ENCODE peak calls at places on chromosomes 5 and 9, in seven cellular contexts. K is mucosa of descending colon, F is astrocyte, L is HCT116, A is BJ, C is astrocyte of the spinal cord, Y is A673. I is an unnamed sample.

GRCh38 chr5:103428411-103428871 is 134.1 kb downstream of the NUDT12 start:
- DNase-seq in K (no peak), F (peak; percentile 81), L (no peak), A (peak; percentile 84), C (peak; percentile 94), Y (peak; percentile 70), I (no peak)

GRCh38 chr9:8552732-8553131 is 753.2 kb upstream of the DMAC1 start:
- DNase-seq in K (no peak), F (no peak), L (no peak), A (no peak), C (no peak), Y (no peak), I (no peak)

GRCh38 chr5:43038523-43038989 is 1.6 kb downstream of the ANXA2R start:
- DNase-seq in K (peak; percentile 40), F (peak; percentile 79), L (no peak), A (no peak), C (peak; percentile 90), Y (no peak), I (peak; percentile 71)

GRCh38 chr5:107658528-107658927 is 12.2 kb downstream of the EFNA5 start:
- DNase-seq in K (no peak), F (no peak), L (no peak), A (no peak), C (no peak), Y (no peak), I (no peak)

GRCh38 chr5:146947181-146947941 is 68.8 kb upstream of the PPP2R2B start:
- DNase-seq in K (no peak), F (no peak), L (peak; percentile 16), A (no peak), C (no peak), Y (peak; percentile 56), I (peak; percentile 7)

GRCh38 chr5:38856660-38857059 is 10.8 kb downstream of the OSMR start:
- DNase-seq in K (no peak), F (no peak), L (no peak), A (no peak), C (no peak), Y (no peak), I (no peak)

GRCh38 chr5:110900829-110901228 is 162.0 kb downstream of the SLC25A46 start:
- DNase-seq in K (no peak), F (peak; percentile 99), L (no peak), A (peak; percentile 49), C (peak; percentile 88), Y (no peak), I (no peak)

GRCh38 chr9:96400132-96400910 is 16.8 kb upstream of the SLC35D2 start:
- DNase-seq in K (no peak), F (no peak), L (no peak), A (no peak), C (no peak), Y (no peak), I (no peak)

GRCh38 chr9:137435980-137436760 is 5.0 kb downstream of the ENTPD8 start:
- DNase-seq in K (peak; percentile 88), F (peak; percentile 72), L (peak; percentile 57), A (peak; percentile 21), C (peak; percentile 85), Y (no peak), I (no peak)

GRCh38 chr9:32525506-32525905 is 490 bp downstream of the RIGI start:
- DNase-seq in K (no peak), F (peak; percentile 12), L (no peak), A (no peak), C (peak; percentile 8), Y (peak; percentile 4), I (no peak)

GRCh38 chr5:68534131-68534940 is 318.8 kb downstream of the PIK3R1 start:
- DNase-seq in K (no peak), F (peak; percentile 52), L (no peak), A (no peak), C (peak; percentile 51), Y (peak; percentile 77), I (no peak)
- H3K4me3 ChIP-seq in K (no peak overlapping the region), F (no peak overlapping the region), L (no peak overlapping the region), A (no peak overlapping the region), C (no peak overlapping the region), Y (peak overlapping the region; percentile 14), I (no peak overlapping the region)

DNA sequence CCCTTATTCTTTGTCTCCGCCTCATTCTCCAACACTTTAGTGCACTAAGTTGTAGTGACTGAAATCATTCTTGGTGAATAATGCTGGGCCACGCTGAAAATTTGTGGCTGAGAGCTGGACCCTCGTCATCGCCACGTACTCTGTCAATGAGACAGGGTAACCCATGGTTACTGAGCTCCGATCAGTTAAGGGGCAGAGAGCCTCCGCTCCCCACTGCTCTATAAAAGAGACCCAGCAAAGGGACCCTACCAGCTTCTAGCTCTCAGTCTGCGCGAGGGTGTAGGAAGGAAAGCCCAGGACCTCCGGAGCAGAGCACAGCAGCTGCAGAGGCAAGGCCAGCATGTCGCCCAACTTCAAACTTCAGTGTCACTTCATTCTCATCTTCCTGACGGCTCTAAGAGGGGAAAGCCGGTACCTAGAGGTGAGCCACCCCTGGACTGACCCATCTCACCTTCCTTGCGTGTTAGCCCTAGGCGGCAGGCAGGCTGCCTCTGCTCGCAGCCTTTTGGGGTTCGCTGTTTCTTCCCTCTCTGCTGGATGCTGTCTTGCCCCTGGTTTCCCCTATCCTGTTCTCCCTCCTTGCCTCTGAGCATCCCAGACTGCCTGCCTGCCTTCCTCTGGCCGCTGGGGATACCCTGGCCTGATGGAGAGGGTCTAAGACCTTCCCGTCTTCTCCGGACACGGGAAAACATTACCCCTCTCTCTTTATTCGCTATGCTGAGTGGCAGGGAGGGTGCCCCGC is at the start of gene CRHBP:
- DNase-seq in K (no peak), F (no peak), L (no peak), A (no peak), C (no peak), Y (no peak), I (no peak)
- H3K4me3 ChIP-seq in K (no peak within 1 kb of the TSS), F (peak within 1 kb of the TSS; percentile 65), L (no peak within 1 kb of the TSS), A (peak within 1 kb of the TSS; percentile 16), C (peak within 1 kb of the TSS; percentile 51), Y (peak within 1 kb of the TSS; percentile 40), I (no peak within 1 kb of the TSS)

GRCh38 chr5:52788505-52788821 is 747 bp downstream of the ITGA1 start:
- DNase-seq in K (no peak), F (no peak), L (no peak), A (no peak), C (no peak), Y (no peak), I (no peak)
- H3K4me3 ChIP-seq in K (peak overlapping the region; percentile 41), F (peak overlapping the region; percentile 91), L (peak overlapping the region; percentile 50), A (peak overlapping the region; percentile 57), C (peak overlapping the region; percentile 67), Y (peak overlapping the region; percentile 66), I (peak overlapping the region; percentile 49)

GRCh38 chr5:58406394-58406793 is 53.5 kb downstream of the PLK2 start:
- DNase-seq in K (no peak), F (no peak), L (no peak), A (no peak), C (no peak), Y (no peak), I (no peak)
- H3K4me3 ChIP-seq in K (no peak overlapping the region), F (no peak overlapping the region), L (no peak overlapping the region), A (no peak overlapping the region), C (no peak overlapping the region), Y (no peak overlapping the region), I (no peak overlapping the region)

GRCh38 chr5:141506381-141507155 is 17.7 kb downstream of the PCDHGC5 start:
- DNase-seq in K (no peak), F (no peak), L (no peak), A (no peak), C (no peak), Y (no peak), I (no peak)
- H3K4me3 ChIP-seq in K (no peak overlapping the region), F (no peak overlapping the region), L (no peak overlapping the region), A (no peak overlapping the region), C (no peak overlapping the region), Y (no peak overlapping the region), I (no peak overlapping the region)

DNA sequence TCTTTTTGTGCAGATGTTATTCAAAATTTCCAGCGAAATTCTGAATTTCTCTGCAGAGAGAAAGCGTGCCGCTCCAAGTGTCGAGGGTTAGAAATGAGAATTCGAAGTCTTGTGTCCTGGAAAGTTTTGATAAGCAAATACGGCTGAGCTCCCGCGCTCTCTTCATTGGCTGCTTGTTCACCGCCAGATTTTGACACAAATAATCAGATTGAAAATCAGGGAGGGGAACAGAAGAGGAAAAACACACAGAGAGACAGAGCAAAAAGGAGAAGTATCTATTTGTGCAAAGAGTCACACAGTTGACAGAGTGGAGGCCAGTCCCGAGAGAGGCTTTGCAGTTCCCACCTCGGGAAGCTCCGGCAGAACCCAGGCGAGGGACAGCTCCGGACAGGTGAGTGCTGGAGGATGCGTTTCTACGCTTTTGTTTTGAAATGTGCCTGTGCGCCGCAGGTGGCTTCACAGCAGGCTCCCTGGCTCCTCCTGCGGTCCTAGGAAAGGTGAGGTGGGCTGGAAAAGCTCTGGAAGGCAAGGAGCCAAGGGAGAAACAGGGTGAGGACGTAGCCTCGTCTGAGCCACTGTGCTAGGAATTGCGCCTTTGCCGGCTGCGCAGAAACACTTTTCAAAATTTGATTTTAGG is at the start of gene GFI1B:
- DNase-seq in K (peak; percentile 34), F (no peak), L (no peak), A (no peak), C (no peak), Y (no peak), I (no peak)
- H3K4me3 ChIP-seq in K (no peak within 1 kb of the TSS), F (no peak within 1 kb of the TSS), L (no peak within 1 kb of the TSS), A (no peak within 1 kb of the TSS), C (no peak within 1 kb of the TSS), Y (no peak within 1 kb of the TSS), I (no peak within 1 kb of the TSS)

GRCh38 chr9:98046161-98046543 is 10.4 kb upstream of the NANS start:
- DNase-seq in K (no peak), F (no peak), L (no peak), A (no peak), C (no peak), Y (no peak), I (no peak)
- H3K4me3 ChIP-seq in K (no peak overlapping the region), F (no peak overlapping the region), L (peak overlapping the region; percentile 76), A (no peak overlapping the region), C (no peak overlapping the region), Y (no peak overlapping the region), I (peak overlapping the region; percentile 78)

GRCh38 chr5:140131967-140132409 is 6.3 kb downstream of the IGIP start:
- DNase-seq in K (no peak), F (peak; percentile 96), L (peak; percentile 33), A (peak; percentile 81), C (peak; percentile 87), Y (peak; percentile 35), I (peak; percentile 72)
- H3K4me3 ChIP-seq in K (no peak overlapping the region), F (no peak overlapping the region), L (no peak overlapping the region), A (no peak overlapping the region), C (no peak overlapping the region), Y (no peak overlapping the region), I (no peak overlapping the region)

DNA sequence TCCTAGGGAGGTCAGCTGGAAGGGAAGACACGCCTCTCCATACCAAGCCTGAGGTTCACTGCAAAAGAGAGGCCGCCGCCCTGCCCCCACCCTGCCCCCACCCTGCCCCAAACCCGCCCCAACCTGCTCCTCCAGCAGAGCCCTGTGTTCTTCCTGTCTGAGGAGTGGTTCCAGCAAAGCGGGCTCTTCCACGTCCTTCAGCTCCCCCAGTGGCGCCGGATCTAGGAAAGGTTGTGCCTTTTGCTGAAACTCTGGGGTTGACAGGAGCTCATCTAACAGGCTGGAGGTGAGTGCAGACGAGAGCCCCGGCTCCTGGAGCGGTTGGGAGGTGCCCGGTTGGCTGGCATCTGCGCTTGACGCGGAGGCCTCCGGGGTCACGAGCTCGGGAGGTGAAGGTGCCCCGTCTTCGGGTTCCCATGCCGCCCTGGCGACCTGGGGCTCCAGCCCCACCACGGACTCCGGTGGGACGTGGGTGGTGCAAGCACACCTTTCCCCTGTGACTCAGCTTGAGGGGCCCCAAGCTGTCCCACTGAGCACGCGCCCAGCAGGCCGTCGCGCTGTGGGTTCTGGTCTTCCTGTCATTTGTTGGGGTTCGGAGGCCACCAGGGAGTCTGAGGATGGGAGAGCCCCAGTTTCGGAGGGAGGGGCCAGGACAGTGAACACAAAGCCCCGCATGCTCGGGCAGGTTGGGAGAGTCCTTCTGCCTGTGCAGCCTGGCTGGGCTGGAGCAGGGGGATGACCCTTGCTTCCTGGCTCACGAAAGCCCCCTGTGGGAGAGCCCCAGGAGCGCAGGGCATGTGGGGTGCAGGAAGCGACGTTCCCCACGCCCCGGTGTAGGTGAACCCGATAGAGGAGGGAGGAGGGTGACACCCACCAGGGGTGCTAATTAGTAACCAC is 1467.1 kb downstream of the FOXD4L5 start:
- DNase-seq in K (peak; percentile 69), F (peak; percentile 9), L (no peak), A (no peak), C (no peak), Y (peak; percentile 10), I (no peak)
- H3K4me3 ChIP-seq in K (no peak overlapping the region), F (peak overlapping the region; percentile 62), L (no peak overlapping the region), A (peak overlapping the region; percentile 38), C (peak overlapping the region; percentile 49), Y (no peak overlapping the region), I (no peak overlapping the region)

I was measured in Jurkat, Clone E6-1.